ENCODE peak calls at places on chromosomes 16 and 17, in eight cellular contexts. One of them, this sample, is unnamed.

GRCh38 chr17:47719411-47720152 is 13.5 kb upstream of the TBX21 start:
- DNase-seq in AG08395: peak; percentile 80
- DNase-seq in T-helper 17 cell: no peak
- DNase-seq in progenitor cell of endocrine pancreas: no peak
- DNase-seq in activated naive CD4-positive, alpha-beta T cell: no peak
- DNase-seq in CD4-positive, alpha-beta T cell: no peak
- DNase-seq in uterus: no peak
- DNase-seq in naive B cell: no peak
- DNase-seq in this sample: peak; percentile 83

GRCh38 chr16:88926374-88926990 is 50.5 kb downstream of the CBFA2T3 start:
- DNase-seq in AG08395: no peak
- DNase-seq in T-helper 17 cell: no peak
- DNase-seq in progenitor cell of endocrine pancreas: no peak
- DNase-seq in activated naive CD4-positive, alpha-beta T cell: no peak
- DNase-seq in CD4-positive, alpha-beta T cell: no peak
- DNase-seq in uterus: no peak
- DNase-seq in naive B cell: no peak
- DNase-seq in this sample: no peak

GRCh38 chr17:74151551-74152315 is 51.7 kb upstream of the RPL38 start:
- DNase-seq in AG08395: no peak
- DNase-seq in T-helper 17 cell: no peak
- DNase-seq in progenitor cell of endocrine pancreas: no peak
- DNase-seq in activated naive CD4-positive, alpha-beta T cell: no peak
- DNase-seq in CD4-positive, alpha-beta T cell: no peak
- DNase-seq in uterus: no peak
- DNase-seq in naive B cell: no peak
- DNase-seq in this sample: no peak

GRCh38 chr16:88298166-88298881 is 84.4 kb upstream of the ZNF469 start:
- DNase-seq in AG08395: peak; percentile 61
- DNase-seq in T-helper 17 cell: no peak
- DNase-seq in progenitor cell of endocrine pancreas: no peak
- DNase-seq in activated naive CD4-positive, alpha-beta T cell: no peak
- DNase-seq in CD4-positive, alpha-beta T cell: no peak
- DNase-seq in uterus: no peak
- DNase-seq in naive B cell: no peak
- DNase-seq in this sample: no peak

GRCh38 chr16:4718466-4718865 is 15.6 kb downstream of the ANKS3 start:
- DNase-seq in AG08395: no peak
- DNase-seq in T-helper 17 cell: no peak
- DNase-seq in progenitor cell of endocrine pancreas: no peak
- DNase-seq in activated naive CD4-positive, alpha-beta T cell: no peak
- DNase-seq in CD4-positive, alpha-beta T cell: no peak
- DNase-seq in uterus: no peak
- DNase-seq in naive B cell: no peak
- DNase-seq in this sample: no peak

GRCh38 chr16:30780021-30780420 is 7.0 kb downstream of the ZNF629 start:
- DNase-seq in AG08395: no peak
- DNase-seq in T-helper 17 cell: no peak
- DNase-seq in progenitor cell of endocrine pancreas: no peak
- DNase-seq in activated naive CD4-positive, alpha-beta T cell: no peak
- DNase-seq in CD4-positive, alpha-beta T cell: no peak
- DNase-seq in uterus: no peak
- DNase-seq in naive B cell: no peak
- DNase-seq in this sample: no peak

GRCh38 chr17:36814958-36815357 is 122.3 kb upstream of the LHX1 start:
- DNase-seq in AG08395: no peak
- DNase-seq in T-helper 17 cell: no peak
- DNase-seq in progenitor cell of endocrine pancreas: no peak
- DNase-seq in activated naive CD4-positive, alpha-beta T cell: no peak
- DNase-seq in CD4-positive, alpha-beta T cell: no peak
- DNase-seq in uterus: no peak
- DNase-seq in naive B cell: no peak
- DNase-seq in this sample: no peak

GRCh38 chr17:80822700-80823410 is 168.8 kb upstream of the CHMP6 start:
- DNase-seq in AG08395: no peak
- DNase-seq in T-helper 17 cell: no peak
- DNase-seq in progenitor cell of endocrine pancreas: no peak
- DNase-seq in activated naive CD4-positive, alpha-beta T cell: no peak
- DNase-seq in CD4-positive, alpha-beta T cell: no peak
- DNase-seq in uterus: peak; percentile 62
- DNase-seq in naive B cell: no peak
- DNase-seq in this sample: no peak

GRCh38 chr17:35698800-35699199 is 32.6 kb upstream of the RASL10B start:
- DNase-seq in AG08395: no peak
- DNase-seq in T-helper 17 cell: no peak
- DNase-seq in progenitor cell of endocrine pancreas: no peak
- DNase-seq in activated naive CD4-positive, alpha-beta T cell: no peak
- DNase-seq in CD4-positive, alpha-beta T cell: no peak
- DNase-seq in uterus: no peak
- DNase-seq in naive B cell: no peak
- DNase-seq in this sample: no peak

GRCh38 chr17:9880582-9880999 is 24.5 kb downstream of the RCVRN start:
- DNase-seq in AG08395: peak; percentile 37
- DNase-seq in T-helper 17 cell: no peak
- DNase-seq in progenitor cell of endocrine pancreas: no peak
- DNase-seq in activated naive CD4-positive, alpha-beta T cell: no peak
- DNase-seq in CD4-positive, alpha-beta T cell: no peak
- DNase-seq in uterus: no peak
- DNase-seq in naive B cell: no peak
- DNase-seq in this sample: no peak

GRCh38 chr17:9195961-9196668 is 174.8 kb downstream of the NTN1 start:
- DNase-seq in AG08395: no peak
- DNase-seq in T-helper 17 cell: no peak
- DNase-seq in progenitor cell of endocrine pancreas: no peak
- DNase-seq in activated naive CD4-positive, alpha-beta T cell: no peak
- DNase-seq in CD4-positive, alpha-beta T cell: no peak
- DNase-seq in uterus: no peak
- DNase-seq in naive B cell: no peak
- DNase-seq in this sample: no peak

GRCh38 chr16:10681310-10682308 is 13.1 kb downstream of the TEKT5 start:
- DNase-seq in AG08395: no peak
- DNase-seq in T-helper 17 cell: no peak
- DNase-seq in progenitor cell of endocrine pancreas: no peak
- DNase-seq in activated naive CD4-positive, alpha-beta T cell: no peak
- DNase-seq in CD4-positive, alpha-beta T cell: no peak
- DNase-seq in uterus: no peak
- DNase-seq in naive B cell: no peak
- DNase-seq in this sample: no peak

GRCh38 chr16:24609740-24610420 is 70.5 kb downstream of the RBBP6 start:
- DNase-seq in AG08395: peak; percentile 57
- DNase-seq in T-helper 17 cell: no peak
- DNase-seq in progenitor cell of endocrine pancreas: peak; percentile 22
- DNase-seq in activated naive CD4-positive, alpha-beta T cell: no peak
- DNase-seq in CD4-positive, alpha-beta T cell: no peak
- DNase-seq in uterus: peak; percentile 60
- DNase-seq in naive B cell: peak; percentile 27
- DNase-seq in this sample: no peak

GRCh38 chr16:67115649-67116048 is 5.9 kb downstream of the PHAF1 start:
- DNase-seq in AG08395: peak; percentile 95
- DNase-seq in T-helper 17 cell: no peak
- DNase-seq in progenitor cell of endocrine pancreas: no peak
- DNase-seq in activated naive CD4-positive, alpha-beta T cell: no peak
- DNase-seq in CD4-positive, alpha-beta T cell: no peak
- DNase-seq in uterus: no peak
- DNase-seq in naive B cell: no peak
- DNase-seq in this sample: no peak

This sample was measured in T-helper 1 cell.